ENCODE peak calls at places on chromosome 1, in four cellular contexts. One of them, this sample, is unnamed.

GRCh38 chr1:24526940-24527542 is 24.4 kb downstream of the RCAN3 start:
- ATAC-seq in natural killer cell: no peak
- ATAC-seq in RWPE2: no peak
- ATAC-seq in Panc1: peak; percentile 80
- ATAC-seq in this sample: no peak

GRCh38 chr1:12549460-12550349 is 68.3 kb downstream of the DHRS3 start:
- ATAC-seq in RWPE2: peak; percentile 96
- ATAC-seq in natural killer cell: no peak
- ATAC-seq in Panc1: peak; percentile 74
- ATAC-seq in this sample: peak; percentile 78

GRCh38 chr1:32606972-32607371 is 43.4 kb downstream of the ZBTB8OS start:
- ATAC-seq in RWPE2: no peak
- ATAC-seq in Panc1: no peak
- ATAC-seq in natural killer cell: no peak
- ATAC-seq in this sample: no peak

GRCh38 chr1:155208406-155208655 is 164 bp upstream of the MTX1 start:
- ATAC-seq in RWPE2: no peak
- ATAC-seq in Panc1: no peak
- ATAC-seq in natural killer cell: no peak
- ATAC-seq in this sample: no peak

GRCh38 chr1:22751124-22751531 is 40.5 kb downstream of the EPHB2 start:
- ATAC-seq in RWPE2: peak; percentile 32
- ATAC-seq in Panc1: no peak
- ATAC-seq in natural killer cell: no peak
- ATAC-seq in this sample: peak; percentile 49

GRCh38 chr1:42979888-42980800 is 21.5 kb upstream of the SLC2A1 start:
- ATAC-seq in Panc1: no peak
- ATAC-seq in natural killer cell: no peak
- ATAC-seq in RWPE2: no peak
- ATAC-seq in this sample: no peak

GRCh38 chr1:161736332-161736969 is 13.1 kb upstream of the DUSP12 start:
- ATAC-seq in RWPE2: peak; percentile 63
- ATAC-seq in Panc1: peak; percentile 31
- ATAC-seq in natural killer cell: no peak
- ATAC-seq in this sample: peak; percentile 56

GRCh38 chr1:168360151-168360550 is 79.5 kb downstream of the TBX19 start:
- ATAC-seq in RWPE2: no peak
- ATAC-seq in Panc1: no peak
- ATAC-seq in natural killer cell: peak; percentile 33
- ATAC-seq in this sample: no peak

GRCh38 chr1:115757866-115758265 is 10.6 kb downstream of the CASQ2 start:
- ATAC-seq in natural killer cell: no peak
- ATAC-seq in Panc1: no peak
- ATAC-seq in RWPE2: no peak
- ATAC-seq in this sample: no peak

GRCh38 chr1:193581338-193581737 is 394.9 kb upstream of the B3GALT2 start:
- ATAC-seq in natural killer cell: no peak
- ATAC-seq in RWPE2: no peak
- ATAC-seq in Panc1: no peak
- ATAC-seq in this sample: no peak

GRCh38 chr1:243946946-243947345 is 96.9 kb upstream of the AKT3 start:
- ATAC-seq in Panc1: no peak
- ATAC-seq in RWPE2: no peak
- ATAC-seq in natural killer cell: peak; percentile 68
- ATAC-seq in this sample: no peak

GRCh38 chr1:233168384-233168783 is 127.1 kb downstream of the PCNX2 start:
- ATAC-seq in Panc1: no peak
- ATAC-seq in natural killer cell: no peak
- ATAC-seq in RWPE2: peak; percentile 46
- ATAC-seq in this sample: no peak

GRCh38 chr1:68223714-68224113 is 8.6 kb downstream of the WLS start:
- ATAC-seq in RWPE2: no peak
- ATAC-seq in Panc1: no peak
- ATAC-seq in natural killer cell: no peak
- ATAC-seq in this sample: no peak

GRCh38 chr1:185654952-185655314 is 79.3 kb upstream of the HMCN1 start:
- ATAC-seq in RWPE2: no peak
- ATAC-seq in Panc1: no peak
- ATAC-seq in natural killer cell: no peak
- ATAC-seq in this sample: no peak

GRCh38 chr1:43914576-43915525 is 18.8 kb upstream of the ARTN start:
- ATAC-seq in Panc1: no peak
- ATAC-seq in RWPE2: peak; percentile 48
- ATAC-seq in natural killer cell: no peak
- ATAC-seq in this sample: peak; percentile 89

GRCh38 chr1:116429821-116430374 is 56.9 kb downstream of the ATP1A1 start:
- ATAC-seq in Panc1: no peak
- ATAC-seq in natural killer cell: no peak
- ATAC-seq in RWPE2: no peak
- ATAC-seq in this sample: no peak

GRCh38 chr1:59139396-59139795 is 157.5 kb upstream of the FGGY start:
- ATAC-seq in RWPE2: peak; percentile 46
- ATAC-seq in Panc1: no peak
- ATAC-seq in natural killer cell: no peak
- ATAC-seq in this sample: peak; percentile 17

GRCh38 chr1:234135501-234135900 is 231.0 kb downstream of the SLC35F3 start:
- ATAC-seq in RWPE2: no peak
- ATAC-seq in Panc1: no peak
- ATAC-seq in natural killer cell: no peak
- ATAC-seq in this sample: peak; percentile 31

GRCh38 chr1:110824192-110824591 is 48.8 kb upstream of the CD53 start:
- ATAC-seq in Panc1: no peak
- ATAC-seq in RWPE2: no peak
- ATAC-seq in natural killer cell: no peak
- ATAC-seq in this sample: no peak

GRCh38 chr1:226793620-226794276 is 54.7 kb upstream of the ITPKB start:
- ATAC-seq in Panc1: no peak
- ATAC-seq in RWPE2: no peak
- ATAC-seq in natural killer cell: no peak
- ATAC-seq in this sample: no peak

GRCh38 chr1:28297826-28298225 is 31.0 kb upstream of the MED18 start:
- ATAC-seq in natural killer cell: no peak
- ATAC-seq in Panc1: no peak
- ATAC-seq in RWPE2: no peak
- ATAC-seq in this sample: peak; percentile 48

GRCh38 chr1:15680614-15681345 is 3.3 kb upstream of the PLEKHM2 start:
- ATAC-seq in Panc1: no peak
- ATAC-seq in RWPE2: peak; percentile 38
- ATAC-seq in natural killer cell: no peak
- ATAC-seq in this sample: peak; percentile 65

GRCh38 chr1:22325531-22326371 is 125.9 kb upstream of the ZBTB40 start:
- ATAC-seq in RWPE2: no peak
- ATAC-seq in natural killer cell: no peak
- ATAC-seq in Panc1: no peak
- ATAC-seq in this sample: no peak

GRCh38 chr1:61198554-61198953 is 116.2 kb downstream of the NFIA start:
- ATAC-seq in Panc1: no peak
- ATAC-seq in natural killer cell: no peak
- ATAC-seq in RWPE2: no peak
- ATAC-seq in this sample: no peak

GRCh38 chr1:211912064-211912463 is 81.5 kb upstream of the LPGAT1 start:
- ATAC-seq in natural killer cell: no peak
- ATAC-seq in Panc1: no peak
- ATAC-seq in RWPE2: peak; percentile 59
- ATAC-seq in this sample: no peak

GRCh38 chr1:156901590-156901900 is 8.0 kb downstream of the PEAR1 start:
- ATAC-seq in natural killer cell: no peak
- ATAC-seq in Panc1: no peak
- ATAC-seq in RWPE2: no peak
- ATAC-seq in this sample: no peak